ENCODE peak calls at places on chromosomes 2 and 18, in four cellular contexts. One of them, this sample, is unnamed.

GRCh38 chr18:23283933-23284430 is 148.7 kb downstream of the CABLES1 start:
- DNase-seq in K562: no peak
- DNase-seq in HepG2: peak
- DNase-seq in H1: peak
- DNase-seq in this sample: peak

GRCh38 chr2:44778221-44778654 is 163.3 kb upstream of the SIX3 start:
- DNase-seq in K562: no peak
- DNase-seq in HepG2: no peak
- DNase-seq in H1: no peak
- DNase-seq in this sample: no peak

GRCh38 chr18:35653392-35653791 is 71.9 kb downstream of the GALNT1 start:
- DNase-seq in K562: no peak
- DNase-seq in HepG2: no peak
- DNase-seq in H1: no peak
- DNase-seq in this sample: no peak

GRCh38 chr2:235059161-235059560 is 107.3 kb downstream of the SH3BP4 start:
- DNase-seq in K562: no peak
- DNase-seq in HepG2: no peak
- DNase-seq in H1: no peak
- DNase-seq in this sample: no peak

GRCh38 chr2:79750321-79750720 is 237.5 kb downstream of the CTNNA2 start:
- DNase-seq in K562: no peak
- DNase-seq in HepG2: no peak
- DNase-seq in H1: no peak
- DNase-seq in this sample: no peak

GRCh38 chr2:164145093-164145987 is 409.5 kb upstream of the FIGN start:
- DNase-seq in K562: no peak
- DNase-seq in HepG2: no peak
- DNase-seq in H1: no peak
- DNase-seq in this sample: no peak

GRCh38 chr18:9642799-9643445 is 28.6 kb upstream of the PPP4R1 start:
- DNase-seq in K562: no peak
- DNase-seq in HepG2: no peak
- DNase-seq in H1: no peak
- DNase-seq in this sample: no peak

GRCh38 chr2:238003234-238004032 is 36.6 kb downstream of the UBE2F start:
- DNase-seq in K562: no peak
- DNase-seq in HepG2: no peak
- DNase-seq in H1: no peak
- DNase-seq in this sample: no peak

GRCh38 chr18:42480521-42480920 is 525.5 kb downstream of the PIK3C3 start:
- DNase-seq in K562: no peak
- DNase-seq in HepG2: no peak
- DNase-seq in H1: no peak
- DNase-seq in this sample: no peak

GRCh38 chr2:8987413-8987812 is 16.1 kb downstream of the MBOAT2 start:
- DNase-seq in K562: no peak
- DNase-seq in HepG2: no peak
- DNase-seq in H1: no peak
- DNase-seq in this sample: no peak

GRCh38 chr2:157267476-157267875 is 10.0 kb downstream of the GALNT5 start:
- DNase-seq in K562: no peak
- DNase-seq in HepG2: no peak
- DNase-seq in H1: no peak
- DNase-seq in this sample: no peak

GRCh38 chr2:47072018-47072691 is 83.0 kb downstream of the STPG4 start:
- DNase-seq in K562: no peak
- DNase-seq in HepG2: no peak
- DNase-seq in H1: no peak
- DNase-seq in this sample: peak

GRCh38 chr2:191152841-191153240 is 2.0 kb upstream of the STAT4 start:
- DNase-seq in K562: no peak
- DNase-seq in HepG2: no peak
- DNase-seq in H1: no peak
- DNase-seq in this sample: no peak

GRCh38 chr2:37156857-37157714 is at the start of gene EIF2AK2:
- DNase-seq in K562: peak
- DNase-seq in HepG2: peak
- DNase-seq in H1: peak
- DNase-seq in this sample: peak

DNA sequence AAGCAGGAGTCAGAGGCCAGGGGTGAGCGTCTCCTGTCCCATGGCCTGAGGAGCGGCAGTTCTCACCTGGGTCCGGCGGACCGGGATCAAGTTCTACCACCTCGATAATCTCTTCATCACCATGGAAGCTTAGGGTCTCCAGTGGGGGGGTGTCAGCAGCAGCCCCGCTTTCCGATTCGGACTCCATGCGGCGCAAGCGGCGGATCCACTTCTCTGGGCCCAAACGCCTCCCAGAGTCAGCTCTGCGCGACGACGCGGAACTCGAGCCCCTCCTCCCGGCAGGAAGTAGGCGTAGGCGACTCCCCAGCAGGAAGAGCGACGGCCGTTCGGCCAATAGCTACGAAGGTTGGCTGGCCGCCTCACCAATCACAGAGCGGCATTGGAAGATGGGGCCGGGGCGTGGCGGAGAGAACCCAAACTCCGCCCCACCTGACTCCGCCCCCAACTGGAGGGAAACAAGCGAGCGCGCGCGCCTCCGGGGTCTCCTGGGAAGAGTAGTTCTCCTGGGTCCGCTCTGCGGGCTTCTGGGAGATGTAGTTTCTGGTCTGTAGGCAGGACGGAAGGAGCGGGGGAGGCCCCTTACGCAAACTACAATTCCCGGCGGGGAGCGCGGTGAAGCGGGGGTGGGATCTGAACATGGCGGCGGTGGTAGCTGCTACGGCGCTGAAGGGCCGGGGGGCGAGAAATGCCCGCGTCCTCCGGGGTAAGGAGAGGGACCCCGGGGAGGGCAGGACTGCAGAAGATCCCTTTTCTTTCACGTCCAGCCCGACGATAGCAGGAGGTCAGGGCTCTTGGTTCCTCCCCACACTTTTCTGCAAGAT is at the start of the genes AAMP and PNKD:
- DNase-seq in K562: peak
- DNase-seq in HepG2: peak
- DNase-seq in H1: peak
- DNase-seq in this sample: peak
- TF ChIP-seq EP300 in K562: no peak
- TF ChIP-seq EP300 in HepG2: peak
- TF ChIP-seq EP300 in H1: no peak
- TF ChIP-seq EP300 in this sample: no peak

DNA sequence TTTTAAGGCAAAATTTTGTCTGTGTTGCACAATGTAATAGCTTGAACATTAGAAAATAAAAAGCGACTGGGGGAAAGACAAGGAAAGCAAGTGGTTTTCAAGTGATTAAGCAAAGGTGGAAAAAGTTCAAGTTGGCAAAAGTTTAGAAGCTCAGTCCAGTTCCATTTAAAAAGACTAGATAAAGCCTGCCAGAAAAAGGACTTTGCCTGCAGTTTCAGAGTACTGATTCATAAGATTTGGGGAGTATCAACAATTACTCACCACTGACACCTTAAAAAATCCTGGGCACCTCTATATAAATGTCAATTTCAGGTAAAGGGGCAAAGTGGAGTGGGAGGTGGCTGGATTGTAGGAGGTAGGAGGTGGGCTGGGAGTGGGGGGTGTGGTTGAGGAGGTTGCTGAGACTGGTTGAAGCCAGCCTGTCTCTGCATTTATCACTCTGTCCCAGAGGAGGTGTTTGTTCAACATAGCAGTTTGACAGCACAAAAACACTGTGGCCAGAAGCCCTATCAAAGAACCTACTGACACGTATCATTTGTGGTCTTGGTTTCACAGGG is 14.6 kb downstream of the ZEB2 start:
- DNase-seq in K562: no peak
- DNase-seq in HepG2: no peak
- DNase-seq in H1: no peak
- DNase-seq in this sample: no peak
- TF ChIP-seq MAFK in K562: no peak
- TF ChIP-seq MAFK in HepG2: no peak
- TF ChIP-seq MAFK in H1: no peak
- TF ChIP-seq MAFK in this sample: no peak

GRCh38 chr2:3379647-3380534 is at the start of gene TRAPPC12:
- DNase-seq in K562: peak
- DNase-seq in HepG2: peak
- DNase-seq in H1: peak
- DNase-seq in this sample: peak

GRCh38 chr2:3379339-3379646 is 201 bp upstream of the TRAPPC12 start:
- DNase-seq in K562: no peak
- DNase-seq in HepG2: no peak
- DNase-seq in H1: no peak
- DNase-seq in this sample: no peak

GRCh38 chr2:3376821-3377220 is 797 bp downstream of the EIPR1 start:
- DNase-seq in K562: no peak
- DNase-seq in HepG2: no peak
- DNase-seq in H1: no peak
- DNase-seq in this sample: no peak

GRCh38 chr2:3377612-3378432 is at the start of gene EIPR1:
- DNase-seq in K562: peak
- DNase-seq in HepG2: peak
- DNase-seq in H1: peak
- DNase-seq in this sample: peak

DNA sequence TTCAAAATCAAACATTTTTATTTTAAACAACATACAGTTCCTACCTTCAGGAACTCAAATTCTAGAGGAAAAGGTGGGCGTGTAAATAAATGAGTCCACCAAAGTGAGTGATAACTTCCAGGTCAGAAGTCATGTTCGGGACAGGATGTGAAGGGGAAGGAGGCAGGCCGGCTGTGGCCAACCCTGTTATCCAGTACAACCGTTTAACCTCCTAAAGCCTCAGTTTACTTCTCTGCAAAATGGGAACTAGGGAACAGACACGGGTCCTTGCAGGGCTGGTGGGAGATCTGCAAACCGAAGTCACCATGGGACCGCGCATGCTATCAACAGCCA is 373 bp downstream of the EIPR1 start:
- DNase-seq in K562: no peak
- DNase-seq in HepG2: peak
- DNase-seq in H1: no peak
- DNase-seq in this sample: peak
- TF ChIP-seq EP300 in K562: no peak
- TF ChIP-seq EP300 in HepG2: no peak
- TF ChIP-seq EP300 in H1: no peak
- TF ChIP-seq EP300 in this sample: no peak

DNA sequence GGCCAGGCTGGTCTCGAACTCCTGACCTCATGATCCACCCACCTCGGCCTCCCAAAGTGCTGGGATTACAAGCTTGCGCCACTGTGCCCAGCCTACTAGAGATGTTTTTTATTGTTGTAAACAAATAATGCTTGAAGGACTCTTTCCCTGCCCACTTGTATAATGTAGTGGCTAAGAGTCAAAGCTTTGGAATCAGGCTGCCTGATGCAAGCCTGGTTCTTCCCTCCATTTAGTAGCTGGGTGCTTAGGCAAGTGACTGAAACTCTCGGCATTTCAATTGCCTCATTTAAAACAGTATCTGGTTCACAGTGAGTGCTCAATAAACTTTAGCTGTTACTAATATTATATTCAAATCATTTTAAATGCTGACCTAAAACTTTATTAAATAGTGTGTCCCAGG is 264.0 kb upstream of the FBXO11 start:
- DNase-seq in K562: no peak
- DNase-seq in HepG2: no peak
- DNase-seq in H1: no peak
- DNase-seq in this sample: no peak
- TF ChIP-seq MAFK in K562: no peak
- TF ChIP-seq MAFK in HepG2: no peak
- TF ChIP-seq MAFK in H1: no peak
- TF ChIP-seq MAFK in this sample: no peak

GRCh38 chr18:24560511-24560981 is 100.1 kb downstream of the HRH4 start:
- DNase-seq in K562: no peak
- DNase-seq in HepG2: no peak
- DNase-seq in H1: no peak
- DNase-seq in this sample: no peak
- TF ChIP-seq EP300 in K562: no peak
- TF ChIP-seq EP300 in HepG2: no peak
- TF ChIP-seq EP300 in H1: no peak
- TF ChIP-seq EP300 in this sample: no peak

GRCh38 chr2:178152542-178152941 is 40.3 kb downstream of the RBM45 start:
- DNase-seq in K562: no peak
- DNase-seq in HepG2: no peak
- DNase-seq in H1: no peak
- DNase-seq in this sample: no peak

GRCh38 chr2:178155524-178155923 is 38.8 kb upstream of the OSBPL6 start:
- DNase-seq in K562: no peak
- DNase-seq in HepG2: no peak
- DNase-seq in H1: no peak
- DNase-seq in this sample: no peak

GRCh38 chr2:178152033-178152432 is 39.8 kb downstream of the RBM45 start:
- DNase-seq in K562: no peak
- DNase-seq in HepG2: peak
- DNase-seq in H1: no peak
- DNase-seq in this sample: no peak

GRCh38 chr2:178152977-178153376 is 40.7 kb downstream of the RBM45 start:
- DNase-seq in K562: no peak
- DNase-seq in HepG2: no peak
- DNase-seq in H1: no peak
- DNase-seq in this sample: no peak

GRCh38 chr2:178157574-178157973 is 36.7 kb upstream of the OSBPL6 start:
- DNase-seq in K562: no peak
- DNase-seq in HepG2: no peak
- DNase-seq in H1: no peak
- DNase-seq in this sample: no peak
- TF ChIP-seq MAFK in K562: no peak
- TF ChIP-seq MAFK in HepG2: no peak
- TF ChIP-seq MAFK in H1: no peak
- TF ChIP-seq MAFK in this sample: no peak

GRCh38 chr2:23594079-23594494 is 209.1 kb downstream of the KLHL29 start:
- DNase-seq in K562: no peak
- DNase-seq in HepG2: no peak
- DNase-seq in H1: no peak
- DNase-seq in this sample: no peak
- TF ChIP-seq EP300 in K562: no peak
- TF ChIP-seq EP300 in HepG2: no peak
- TF ChIP-seq EP300 in H1: no peak
- TF ChIP-seq EP300 in this sample: no peak

GRCh38 chr2:38591152-38591551 is 11.6 kb downstream of the HNRNPLL start:
- DNase-seq in K562: no peak
- DNase-seq in HepG2: no peak
- DNase-seq in H1: no peak
- DNase-seq in this sample: no peak

GRCh38 chr2:38592951-38593350 is 9.8 kb downstream of the HNRNPLL start:
- DNase-seq in K562: no peak
- DNase-seq in HepG2: no peak
- DNase-seq in H1: no peak
- DNase-seq in this sample: no peak

GRCh38 chr2:38586926-38587325 is 15.8 kb downstream of the HNRNPLL start:
- DNase-seq in K562: no peak
- DNase-seq in HepG2: no peak
- DNase-seq in H1: no peak
- DNase-seq in this sample: no peak

GRCh38 chr2:38590053-38590452 is 12.7 kb downstream of the HNRNPLL start:
- DNase-seq in K562: no peak
- DNase-seq in HepG2: no peak
- DNase-seq in H1: no peak
- DNase-seq in this sample: no peak
- TF ChIP-seq MAFK in K562: no peak
- TF ChIP-seq MAFK in HepG2: no peak
- TF ChIP-seq MAFK in H1: no peak
- TF ChIP-seq MAFK in this sample: no peak

This sample was measured in A549.